ENCODE peak calls at places on chromosome 1, in ten cellular contexts. H is testis; L is caudate nucleus; G is neural crest cell; D is NCI-H1105; T is amygdala; J is left cardiac atrium; K is cerebellar cortex; Y is cardiac muscle cell; V is activated CD4-positive, alpha-beta T cell treated with anti-CD3 and anti-CD28 coated beads, Interleukin-2, amount 50 U/mL, for 1 hour. P is an unnamed sample.

GRCh38 chr1:96482615-96483014 is 239.0 kb upstream of the PTBP2 start:
- DNase-seq in H (no peak), L (no peak), G (no peak), D (no peak), T (no peak), J (no peak), K (no peak), Y (no peak), V (no peak), P (no peak)

GRCh38 chr1:172180886-172181285 is 239.6 kb upstream of the C1orf105 start:
- DNase-seq in H (peak), L (peak), G (no peak), D (no peak), T (no peak), J (peak), K (peak), Y (peak), V (peak), P (peak)

GRCh38 chr1:38923607-38924006 is 18.0 kb downstream of the RHBDL2 start:
- DNase-seq in H (no peak), L (peak), G (no peak), D (no peak), T (no peak), J (no peak), K (no peak), Y (no peak), V (no peak), P (peak)

GRCh38 chr1:171222961-171223360 is 25.3 kb upstream of the FMO1 start:
- DNase-seq in H (no peak), L (no peak), G (no peak), D (no peak), T (no peak), J (no peak), K (no peak), Y (peak), V (no peak), P (no peak)

GRCh38 chr1:117860906-117861610 is 68.4 kb downstream of the GDAP2 start:
- DNase-seq in H (no peak), L (no peak), G (no peak), D (no peak), T (no peak), J (no peak), K (no peak), Y (peak), V (no peak), P (no peak)

GRCh38 chr1:64693406-64693805 is 51.5 kb upstream of the RAVER2 start:
- DNase-seq in H (no peak), L (no peak), G (no peak), D (no peak), T (no peak), J (no peak), K (no peak), Y (no peak), V (no peak), P (no peak)

GRCh38 chr1:41915786-41916571 is 2.7 kb downstream of the HIVEP3 start:
- DNase-seq in H (no peak), L (peak), G (no peak), D (peak), T (no peak), J (peak), K (peak), Y (peak), V (peak), P (peak)

GRCh38 chr1:26959722-26960624 is at the start of gene KDF1:
- DNase-seq in H (peak), L (no peak), G (no peak), D (peak), T (no peak), J (no peak), K (peak), Y (no peak), V (peak), P (peak)

GRCh38 chr1:98205291-98206017 is 284.6 kb upstream of the DPYD start:
- DNase-seq in H (no peak), L (no peak), G (no peak), D (no peak), T (no peak), J (no peak), K (no peak), Y (no peak), V (no peak), P (no peak)

GRCh38 chr1:212769372-212770167 is 22.0 kb downstream of the NSL1 start:
- DNase-seq in H (no peak), L (no peak), G (no peak), D (no peak), T (no peak), J (no peak), K (no peak), Y (no peak), V (no peak), P (no peak)

GRCh38 chr1:204652556-204652955 is 33.0 kb downstream of the LRRN2 start:
- DNase-seq in H (no peak), L (peak), G (no peak), D (peak), T (no peak), J (no peak), K (no peak), Y (no peak), V (no peak), P (no peak)

GRCh38 chr1:117656202-117656641 is 50.4 kb downstream of the TENT5C start:
- DNase-seq in H (no peak), L (no peak), G (no peak), D (no peak), T (no peak), J (no peak), K (no peak), Y (no peak), V (peak), P (peak)

P was measured in small intestine.